ENCODE peak calls at places on chromosomes 5 and 9, in four cellular contexts. Z is mucosa of descending colon, L is type B pancreatic cell, G is AG04450. Y is an unnamed sample.

GRCh38 chr9:72304538-72304937 is 60.5 kb downstream of the ZFAND5 start:
- DNase-seq in Z (no peak), L (no peak), G (no peak), Y (no peak)

GRCh38 chr5:84403773-84404172 is 19.1 kb upstream of the EDIL3 start:
- DNase-seq in L (no peak), G (peak), Z (no peak), Y (no peak)

GRCh38 chr9:107274953-107275422 is 8.1 kb upstream of the RAD23B start:
- DNase-seq in L (no peak), Z (no peak), G (peak), Y (no peak)

GRCh38 chr5:165029471-165029870 is 1524.1 kb downstream of the MAT2B start:
- DNase-seq in Z (peak), G (no peak), L (no peak), Y (no peak)

GRCh38 chr9:98227883-98228282 is 27.6 kb downstream of the TBC1D2 start:
- DNase-seq in Z (no peak), L (no peak), G (no peak), Y (no peak)

GRCh38 chr5:24606974-24607373 is 37.8 kb downstream of the CDH10 start:
- DNase-seq in Z (no peak), G (no peak), L (no peak), Y (peak)

GRCh38 chr5:105304859-105305258 is 1742.3 kb upstream of the NUDT12 start:
- DNase-seq in G (no peak), Z (no peak), L (no peak), Y (no peak)

GRCh38 chr5:146291421-146292074 is 47.1 kb upstream of the POU4F3 start:
- DNase-seq in G (no peak), L (no peak), Z (peak), Y (no peak)

GRCh38 chr5:178791976-178792375 is 61.5 kb upstream of the ZNF354A start:
- DNase-seq in Z (no peak), L (no peak), G (no peak), Y (no peak)

GRCh38 chr9:121562261-121562780 is 62.7 kb upstream of the GGTA1 start:
- DNase-seq in L (no peak), Z (no peak), G (no peak), Y (no peak)

GRCh38 chr5:111834926-111835599 is 78.1 kb upstream of the NREP start:
- DNase-seq in Z (no peak), L (no peak), G (no peak), Y (no peak)

GRCh38 chr5:150653762-150654158 is 7.3 kb upstream of the MYOZ3 start:
- DNase-seq in G (no peak), L (no peak), Z (no peak), Y (no peak)

GRCh38 chr5:78362220-78362619 is 1.8 kb downstream of the SCAMP1 start:
- DNase-seq in G (no peak), L (no peak), Z (no peak), Y (no peak)

GRCh38 chr9:126661521-126662251 is 48.0 kb downstream of the LMX1B start:
- DNase-seq in Z (no peak), G (no peak), L (no peak), Y (no peak)
- TF ChIP-seq CTCF in Z (no peak), G (no peak), L (no peak), Y (no peak)

GRCh38 chr5:32734822-32735378 is 23.8 kb downstream of the NPR3 start:
- DNase-seq in Z (no peak), G (no peak), L (no peak), Y (no peak)
- TF ChIP-seq CTCF in Z (no peak), G (no peak), L (no peak), Y (no peak)

DNA sequence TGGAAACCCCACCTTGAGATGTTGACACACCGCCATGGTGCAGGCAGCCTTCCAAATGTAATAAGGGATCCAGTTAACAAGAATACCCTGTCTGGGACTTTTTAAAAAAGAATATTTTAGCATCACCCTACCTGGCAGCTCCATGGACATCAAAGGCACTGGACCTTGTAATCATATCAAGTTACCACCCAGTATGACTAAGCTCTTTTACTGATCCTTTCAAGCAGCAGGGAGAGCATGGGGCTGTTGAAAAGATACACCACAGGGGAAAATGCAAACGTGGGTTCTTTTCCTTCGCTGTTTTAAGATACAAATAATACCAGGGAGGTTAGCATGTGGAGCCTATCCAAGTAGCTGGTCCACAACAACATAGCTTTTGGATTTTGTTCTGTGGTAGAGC is 211.2 kb downstream of the SAXO1 start:
- DNase-seq in Z (no peak), G (no peak), L (no peak), Y (no peak)
- TF ChIP-seq CTCF in Z (no peak), G (no peak), L (no peak), Y (no peak)

DNA sequence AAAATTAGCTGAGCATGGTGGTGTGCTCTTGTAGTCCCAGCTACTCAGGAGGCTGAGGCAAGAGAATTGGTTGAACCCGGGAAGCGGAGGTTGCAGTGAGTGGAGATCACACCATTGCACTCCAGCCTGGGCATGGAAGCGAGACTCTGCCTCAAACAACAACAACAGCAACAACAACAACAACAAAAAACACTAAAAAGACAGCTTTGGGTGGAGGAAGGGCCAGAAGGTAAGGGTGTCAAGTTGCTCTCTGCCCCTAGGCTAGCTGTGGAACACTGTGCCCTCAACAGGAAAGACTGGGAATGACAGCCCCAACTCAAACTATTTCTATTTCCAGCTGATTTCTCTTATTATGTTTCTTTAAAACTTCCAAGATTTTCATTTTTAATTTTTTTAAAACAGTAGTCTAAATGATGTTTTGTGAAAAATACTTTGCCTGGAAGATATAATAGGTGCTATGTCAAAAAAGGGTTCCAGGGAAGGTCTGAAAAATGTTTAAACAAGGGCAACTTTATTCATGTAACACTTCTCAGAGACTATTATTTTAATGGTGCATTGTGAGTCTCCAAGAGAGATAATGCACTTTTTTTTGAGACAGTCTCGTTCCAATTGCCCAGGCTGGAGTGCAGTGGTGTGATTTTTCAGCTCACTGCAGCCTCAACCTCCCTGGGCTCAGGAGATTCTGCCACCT is 29.9 kb downstream of the CLINT1 start:
- DNase-seq in Z (no peak), L (no peak), G (no peak), Y (no peak)
- TF ChIP-seq CTCF in Z (no peak), L (peak), G (peak), Y (peak)

GRCh38 chr5:138468133-138468965 is 3.1 kb downstream of the EGR1 start:
- DNase-seq in Z (no peak), G (peak), L (no peak), Y (no peak)
- TF ChIP-seq CTCF in Z (no peak), G (no peak), L (no peak), Y (no peak)

GRCh38 chr5:79771387-79771786 is 81.8 kb downstream of the CMYA5 start:
- DNase-seq in G (no peak), Z (no peak), L (no peak), Y (no peak)

GRCh38 chr5:79773612-79774011 is 84.0 kb downstream of the CMYA5 start:
- DNase-seq in Z (no peak), G (no peak), L (no peak), Y (no peak)

GRCh38 chr5:79774855-79775237 is 85.2 kb downstream of the CMYA5 start:
- DNase-seq in Z (no peak), L (no peak), G (no peak), Y (no peak)

GRCh38 chr5:79772651-79773050 is 83.0 kb downstream of the CMYA5 start:
- DNase-seq in L (no peak), Z (no peak), G (no peak), Y (no peak)

GRCh38 chr5:79774171-79774854 is 84.7 kb downstream of the CMYA5 start:
- DNase-seq in G (no peak), L (no peak), Z (no peak), Y (peak)
- TF ChIP-seq CTCF in G (peak), L (peak), Z (no peak), Y (no peak)

Y was measured in glutamatergic neuron.